ENCODE peak calls at places on chromosomes 13 and 19, in nine cellular contexts. Z, W, J, I, D, H, G, A and S are unnamed samples.

GRCh38 chr19:15576526-15577156 is 38.4 kb upstream of the CYP4F8 start:
- DNase-seq in Z (no peak), W (no peak), J (no peak), I (no peak), D (no peak), H (no peak), G (no peak), A (no peak), S (no peak)

GRCh38 chr13:25217023-25217909 is 45.2 kb upstream of the AMER2 start:
- DNase-seq in Z (no peak), W (no peak), J (no peak), I (no peak), D (no peak), H (no peak), G (no peak), A (no peak), S (no peak)

GRCh38 chr19:16208064-16208759 is 10.5 kb downstream of the AP1M1 start:
- DNase-seq in Z (no peak), W (no peak), J (no peak), I (peak), D (no peak), H (no peak), G (no peak), A (no peak), S (peak)

GRCh38 chr13:99353836-99354235 is 46.6 kb upstream of the GPR183 start:
- DNase-seq in Z (no peak), W (no peak), J (no peak), I (no peak), D (no peak), H (no peak), G (no peak), A (no peak), S (no peak)

GRCh38 chr13:91668844-91669495 is 270.5 kb downstream of the GPC5 start:
- DNase-seq in Z (no peak), W (no peak), J (no peak), I (no peak), D (no peak), H (no peak), G (no peak), A (no peak), S (no peak)

GRCh38 chr13:85806553-85807175 is 7.4 kb upstream of the SLITRK6 start:
- DNase-seq in Z (no peak), W (no peak), J (no peak), I (no peak), D (no peak), H (no peak), G (no peak), A (no peak), S (no peak)

GRCh38 chr13:34467450-34468083 is 474.5 kb upstream of the NBEA start:
- DNase-seq in Z (no peak), W (no peak), J (no peak), I (no peak), D (no peak), H (no peak), G (no peak), A (no peak), S (no peak)

GRCh38 chr19:3494051-3494450 is 6.4 kb downstream of the DOHH start:
- DNase-seq in Z (no peak), W (no peak), J (no peak), I (no peak), D (no peak), H (no peak), G (no peak), A (no peak), S (peak)

GRCh38 chr13:107361666-107362065 is 793.7 kb upstream of the ARGLU1 start:
- DNase-seq in Z (no peak), W (no peak), J (no peak), I (no peak), D (no peak), H (no peak), G (no peak), A (no peak), S (no peak)

GRCh38 chr19:51600940-51601575 is 29.1 kb downstream of the SIGLEC5 start:
- DNase-seq in Z (no peak), W (no peak), J (no peak), I (no peak), D (no peak), H (no peak), G (peak), A (no peak), S (no peak)

GRCh38 chr13:106416645-106417044 is 118.8 kb downstream of the EFNB2 start:
- DNase-seq in Z (no peak), W (no peak), J (no peak), I (no peak), D (no peak), H (no peak), G (no peak), A (no peak), S (no peak)

GRCh38 chr13:74171621-74172020 is 37.4 kb upstream of the KLF12 start:
- DNase-seq in Z (no peak), W (no peak), J (no peak), I (no peak), D (no peak), H (no peak), G (no peak), A (no peak), S (no peak)

GRCh38 chr19:39052243-39052746 is 19.9 kb upstream of the FBXO27 start:
- DNase-seq in Z (peak), W (peak), J (peak), I (no peak), D (peak), H (peak), G (peak), A (peak), S (peak)

GRCh38 chr19:39448271-39448670 is 2.9 kb downstream of the SUPT5H start:
- DNase-seq in Z (no peak), W (no peak), J (no peak), I (no peak), D (no peak), H (no peak), G (no peak), A (peak), S (no peak)

GRCh38 chr13:37869756-37870488 is at the start of gene TRPC4:
- DNase-seq in Z (no peak), W (peak), J (peak), I (peak), D (no peak), H (peak), G (peak), A (peak), S (peak)

GRCh38 chr19:57473646-57474045 is 3.7 kb downstream of the ZNF772 start:
- DNase-seq in Z (no peak), W (no peak), J (no peak), I (no peak), D (no peak), H (no peak), G (no peak), A (no peak), S (no peak)

GRCh38 chr19:44451687-44452086 is 3.4 kb upstream of the ZNF229 start:
- DNase-seq in Z (no peak), W (no peak), J (no peak), I (no peak), D (no peak), H (no peak), G (no peak), A (no peak), S (no peak)

DNA sequence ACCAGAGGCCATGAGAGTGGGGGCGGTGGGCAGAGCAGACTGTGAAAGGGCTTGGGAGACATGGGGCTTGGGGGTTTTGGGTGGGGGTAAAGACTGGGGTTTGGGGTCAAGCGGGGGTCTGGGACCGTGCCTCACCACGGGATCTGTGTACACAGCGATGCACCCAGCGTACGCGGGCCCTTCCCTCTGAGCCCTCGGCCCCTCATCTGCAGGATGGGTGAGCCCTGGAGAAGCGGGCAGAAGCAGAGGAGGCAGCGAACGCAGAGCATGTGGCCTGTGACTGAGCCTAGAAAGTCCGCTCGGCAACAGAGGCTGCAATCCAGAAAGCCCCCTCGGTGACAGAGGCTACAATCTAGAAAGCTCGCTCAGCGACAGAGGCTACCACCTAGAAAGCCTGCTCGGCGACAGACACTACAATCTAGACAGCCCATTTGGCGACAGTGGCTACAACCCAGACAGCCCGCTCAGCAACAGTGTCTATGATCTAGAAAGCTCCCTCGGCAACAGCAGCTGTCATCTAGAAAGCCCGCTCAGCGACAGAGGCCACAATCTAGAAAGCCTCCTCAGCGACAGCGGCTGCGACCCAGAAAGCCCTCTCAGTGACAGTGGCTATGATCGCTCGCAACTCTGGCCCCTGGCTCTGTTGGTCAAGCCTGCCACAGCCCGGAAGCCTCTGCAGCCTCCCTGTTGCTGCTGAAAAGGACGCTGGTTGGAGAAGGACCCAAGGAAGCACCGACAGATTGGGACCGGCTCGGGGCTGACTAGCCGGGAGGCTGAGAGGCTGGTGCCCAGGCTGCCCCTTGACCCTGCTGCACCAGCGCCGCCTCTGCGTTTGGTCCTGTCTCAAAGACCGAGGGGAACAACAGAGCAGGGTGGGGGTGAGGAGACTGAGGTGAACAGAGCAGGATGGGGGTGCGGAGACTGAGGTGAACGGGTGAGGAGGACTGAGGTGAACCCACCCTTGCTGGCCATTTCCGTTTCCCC is 68.6 kb downstream of the SPACA7 start:
- DNase-seq in Z (no peak), W (no peak), J (no peak), I (peak), D (no peak), H (no peak), G (no peak), A (no peak), S (no peak)
- TF ChIP-seq CTCF in Z (no peak), W (no peak), J (no peak), I (no peak), D (no peak), H (no peak), G (no peak), A (no peak), S (no peak)

DNA sequence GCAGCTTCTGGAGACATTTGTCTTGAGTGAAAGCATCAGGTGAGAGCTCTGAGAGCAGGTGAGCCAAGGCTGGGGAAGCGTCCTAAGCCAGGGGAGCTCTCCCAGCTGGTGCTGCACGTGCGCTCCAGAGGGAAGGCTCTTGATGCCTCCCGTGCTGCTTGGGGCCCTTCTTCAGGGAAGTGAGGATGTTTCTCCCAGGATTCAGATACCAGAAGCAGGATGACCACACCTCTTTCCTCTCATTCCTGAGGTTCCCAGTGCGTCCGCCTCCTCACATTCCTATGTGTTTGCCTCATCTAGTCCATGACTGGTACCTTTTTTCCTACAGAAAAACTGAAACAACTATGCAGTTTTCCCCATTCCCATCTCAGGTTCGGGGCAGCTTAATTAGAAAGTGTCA is 231.0 kb upstream of the IRS2 start:
- DNase-seq in Z (no peak), W (no peak), J (no peak), I (no peak), D (no peak), H (no peak), G (no peak), A (peak), S (no peak)
- H3K4me3 ChIP-seq in Z (no peak), W (no peak), J (no peak), I (no peak), D (no peak), H (no peak), G (no peak), A (no peak), S (no peak)

GRCh38 chr19:49844138-49844740 is 6.7 kb upstream of the PTOV1 start:
- DNase-seq in Z (no peak), W (no peak), J (no peak), I (no peak), D (no peak), H (no peak), G (no peak), A (no peak), S (no peak)
- H3K27ac ChIP-seq in Z (no peak), W (no peak), J (no peak), I (no peak), D (no peak), H (no peak), G (no peak), A (no peak), S (no peak)

DNA sequence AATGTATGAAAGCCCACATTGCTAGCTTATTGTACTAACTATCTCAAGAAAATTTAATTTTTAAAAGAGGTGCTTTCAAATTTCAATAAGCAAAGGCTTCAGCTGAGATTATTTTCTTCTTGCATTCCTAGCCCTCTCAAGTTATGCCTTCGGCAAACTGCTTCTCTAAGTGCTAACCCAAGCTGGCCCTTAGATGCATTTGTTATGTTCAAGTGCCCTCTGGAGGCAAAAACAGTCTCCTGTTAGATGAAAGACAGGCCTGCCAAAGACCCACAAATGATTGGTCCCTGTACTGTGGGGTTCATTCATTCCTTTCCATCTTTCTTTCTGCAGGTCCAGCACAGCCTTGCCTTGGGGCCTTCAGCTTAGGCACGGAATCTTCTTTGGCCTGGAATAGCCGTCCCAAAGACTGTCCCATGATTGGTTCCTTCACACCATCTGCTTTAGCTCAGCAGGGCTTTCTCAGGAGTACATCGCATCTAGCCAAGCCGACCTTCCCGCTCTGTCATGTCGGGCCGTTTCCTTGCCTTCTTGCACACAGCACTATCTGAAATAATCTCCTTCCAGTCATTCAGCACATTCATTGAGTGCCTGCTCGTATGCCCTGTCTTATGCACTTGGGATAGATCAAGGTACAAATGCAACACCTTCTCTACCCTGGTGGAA is 26.4 kb upstream of the TPTE2 start:
- DNase-seq in Z (no peak), W (no peak), J (no peak), I (no peak), D (peak), H (no peak), G (no peak), A (no peak), S (no peak)
- TF ChIP-seq CTCF in Z (peak), W (peak), J (no peak), I (peak), D (peak), H (peak), G (peak), A (peak), S (peak)

DNA sequence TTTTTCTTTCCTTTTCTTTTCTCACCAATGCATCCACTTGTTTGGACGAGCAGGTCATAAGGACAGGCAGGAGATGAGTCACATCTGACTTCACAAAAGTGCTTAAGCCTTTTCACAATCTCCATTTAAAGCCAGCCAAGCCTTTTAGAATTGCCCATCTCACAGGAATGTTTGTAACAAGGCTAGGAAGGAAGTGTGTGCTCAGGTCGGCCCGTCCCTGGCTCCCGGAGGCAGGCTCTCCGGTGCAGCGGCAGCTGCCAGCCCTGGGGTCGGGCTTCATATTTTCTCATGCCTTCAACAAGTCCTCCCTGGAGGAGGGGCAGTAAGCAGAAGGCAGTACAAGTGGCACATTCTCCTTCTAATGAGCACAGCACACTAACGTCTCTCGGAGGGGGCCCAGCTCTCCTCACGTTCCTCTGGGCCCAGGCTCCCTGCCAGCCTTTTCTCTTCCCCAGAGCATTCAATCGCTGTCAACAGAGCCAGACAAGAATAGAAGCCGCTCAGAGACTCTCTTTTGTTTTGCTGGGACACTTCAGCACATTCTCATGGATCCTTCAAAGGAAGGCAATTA is 180.5 kb downstream of the COL4A1 start:
- DNase-seq in Z (no peak), W (peak), J (peak), I (no peak), D (no peak), H (peak), G (no peak), A (peak), S (no peak)
- H3K4me3 ChIP-seq in Z (no peak), W (no peak), J (no peak), I (peak), D (no peak), H (no peak), G (no peak), A (peak), S (peak)

DNA sequence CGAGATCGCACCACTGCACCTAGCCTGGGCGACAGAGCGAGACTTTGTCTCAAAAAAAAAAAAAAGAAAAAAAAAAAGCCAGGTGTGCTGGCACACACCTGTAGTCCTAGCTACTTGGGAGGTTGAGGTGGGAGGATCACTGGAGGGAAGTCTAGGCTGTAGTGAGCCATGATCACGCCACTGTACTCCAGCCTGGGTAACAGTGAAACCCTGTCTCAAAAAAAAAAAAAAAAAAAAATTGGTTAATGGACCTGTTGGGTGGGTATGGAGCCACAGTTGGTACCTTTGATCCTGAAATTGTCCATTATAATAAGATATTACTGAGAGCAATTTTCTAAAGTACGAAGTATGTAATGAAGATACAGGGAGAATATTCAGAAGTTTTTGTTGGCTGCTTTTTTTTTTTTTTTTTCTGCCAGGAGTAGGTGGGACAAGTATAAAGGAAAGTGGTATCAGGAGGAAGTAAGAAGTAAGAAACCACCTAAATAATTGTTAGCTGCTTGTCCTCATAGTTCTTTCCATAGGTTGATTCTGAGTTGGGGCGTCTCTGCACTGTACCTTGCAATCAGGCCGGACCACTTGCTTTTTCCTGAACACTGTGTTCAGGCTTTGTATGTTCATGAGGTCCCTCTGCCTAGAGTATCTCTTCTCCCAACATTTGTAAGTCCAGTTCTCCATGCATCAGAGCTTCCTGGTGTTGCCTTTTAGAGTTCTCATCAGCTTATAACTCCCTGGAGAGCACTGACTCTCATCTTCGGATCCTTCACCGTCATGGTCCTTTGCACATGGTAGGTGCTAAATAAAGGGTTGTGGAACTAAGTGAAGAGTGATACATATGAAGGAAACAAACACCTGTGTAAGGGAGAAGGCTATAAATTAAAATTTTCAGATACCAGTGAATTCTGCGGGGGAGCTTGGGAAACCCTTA is 31.7 kb downstream of the ARHGAP35 start:
- DNase-seq in Z (no peak), W (no peak), J (peak), I (no peak), D (no peak), H (no peak), G (no peak), A (no peak), S (no peak)
- H3K27ac ChIP-seq in Z (no peak), W (no peak), J (no peak), I (no peak), D (no peak), H (no peak), G (no peak), A (peak), S (no peak)